ENCODE peak calls at places on chromosomes 13 and 19, in eight cellular contexts. One of them, this sample, is unnamed.

GRCh38 chr13:40069173-40070044 is 413.9 kb downstream of the COG6 start:
- DNase-seq in left colon: peak
- DNase-seq in nephron progenitor cell: peak
- DNase-seq in stimulated activated CD8-positive, alpha-beta memory T cell treated with anti-CD3 and anti-CD28 coated beads, Interleukin-15, amount 100 ng/mL, for 4 hours: peak
- DNase-seq in HAP-1: peak
- DNase-seq in MV-4-11: peak
- DNase-seq in fibroblast of lung: peak
- DNase-seq in iPS-NIHi11: peak
- DNase-seq in this sample: peak

GRCh38 chr13:31015207-31015606 is 82.8 kb downstream of the TEX26 start:
- DNase-seq in left colon: no peak
- DNase-seq in nephron progenitor cell: no peak
- DNase-seq in stimulated activated CD8-positive, alpha-beta memory T cell treated with anti-CD3 and anti-CD28 coated beads, Interleukin-15, amount 100 ng/mL, for 4 hours: no peak
- DNase-seq in HAP-1: no peak
- DNase-seq in MV-4-11: no peak
- DNase-seq in fibroblast of lung: no peak
- DNase-seq in iPS-NIHi11: no peak
- DNase-seq in this sample: no peak

GRCh38 chr13:76594435-76594834 is 291.8 kb downstream of the KCTD12 start:
- DNase-seq in left colon: no peak
- DNase-seq in nephron progenitor cell: no peak
- DNase-seq in stimulated activated CD8-positive, alpha-beta memory T cell treated with anti-CD3 and anti-CD28 coated beads, Interleukin-15, amount 100 ng/mL, for 4 hours: no peak
- DNase-seq in HAP-1: no peak
- DNase-seq in MV-4-11: no peak
- DNase-seq in fibroblast of lung: no peak
- DNase-seq in iPS-NIHi11: no peak
- DNase-seq in this sample: no peak

GRCh38 chr13:106795847-106796246 is 227.9 kb upstream of the ARGLU1 start:
- DNase-seq in left colon: no peak
- DNase-seq in nephron progenitor cell: no peak
- DNase-seq in stimulated activated CD8-positive, alpha-beta memory T cell treated with anti-CD3 and anti-CD28 coated beads, Interleukin-15, amount 100 ng/mL, for 4 hours: no peak
- DNase-seq in HAP-1: no peak
- DNase-seq in MV-4-11: no peak
- DNase-seq in fibroblast of lung: no peak
- DNase-seq in iPS-NIHi11: no peak
- DNase-seq in this sample: no peak

GRCh38 chr19:40533508-40533907 is 43.2 kb upstream of the SHKBP1 start:
- DNase-seq in left colon: no peak
- DNase-seq in nephron progenitor cell: no peak
- DNase-seq in stimulated activated CD8-positive, alpha-beta memory T cell treated with anti-CD3 and anti-CD28 coated beads, Interleukin-15, amount 100 ng/mL, for 4 hours: no peak
- DNase-seq in HAP-1: no peak
- DNase-seq in MV-4-11: no peak
- DNase-seq in fibroblast of lung: no peak
- DNase-seq in iPS-NIHi11: no peak
- DNase-seq in this sample: no peak

GRCh38 chr19:54298357-54299125 is 14.4 kb downstream of the LILRA5 start:
- DNase-seq in left colon: no peak
- DNase-seq in nephron progenitor cell: no peak
- DNase-seq in stimulated activated CD8-positive, alpha-beta memory T cell treated with anti-CD3 and anti-CD28 coated beads, Interleukin-15, amount 100 ng/mL, for 4 hours: no peak
- DNase-seq in HAP-1: no peak
- DNase-seq in MV-4-11: peak
- DNase-seq in fibroblast of lung: no peak
- DNase-seq in iPS-NIHi11: no peak
- DNase-seq in this sample: no peak

GRCh38 chr13:20721454-20722357 is 18.2 kb downstream of the IL17D start:
- DNase-seq in left colon: peak
- DNase-seq in nephron progenitor cell: peak
- DNase-seq in stimulated activated CD8-positive, alpha-beta memory T cell treated with anti-CD3 and anti-CD28 coated beads, Interleukin-15, amount 100 ng/mL, for 4 hours: no peak
- DNase-seq in HAP-1: no peak
- DNase-seq in MV-4-11: no peak
- DNase-seq in fibroblast of lung: peak
- DNase-seq in iPS-NIHi11: peak
- DNase-seq in this sample: no peak

GRCh38 chr19:7512400-7512851 is 3.5 kb upstream of the ZNF358 start:
- DNase-seq in left colon: no peak
- DNase-seq in nephron progenitor cell: no peak
- DNase-seq in stimulated activated CD8-positive, alpha-beta memory T cell treated with anti-CD3 and anti-CD28 coated beads, Interleukin-15, amount 100 ng/mL, for 4 hours: no peak
- DNase-seq in HAP-1: no peak
- DNase-seq in MV-4-11: no peak
- DNase-seq in fibroblast of lung: no peak
- DNase-seq in iPS-NIHi11: no peak
- DNase-seq in this sample: no peak

GRCh38 chr13:32587014-32587773 is 942 bp downstream of the PDS5B start:
- DNase-seq in left colon: peak
- DNase-seq in nephron progenitor cell: peak
- DNase-seq in stimulated activated CD8-positive, alpha-beta memory T cell treated with anti-CD3 and anti-CD28 coated beads, Interleukin-15, amount 100 ng/mL, for 4 hours: peak
- DNase-seq in HAP-1: peak
- DNase-seq in MV-4-11: peak
- DNase-seq in fibroblast of lung: peak
- DNase-seq in iPS-NIHi11: peak
- DNase-seq in this sample: peak

GRCh38 chr19:3606174-3606689 is 443 bp downstream of the TBXA2R start:
- DNase-seq in left colon: peak
- DNase-seq in nephron progenitor cell: no peak
- DNase-seq in stimulated activated CD8-positive, alpha-beta memory T cell treated with anti-CD3 and anti-CD28 coated beads, Interleukin-15, amount 100 ng/mL, for 4 hours: no peak
- DNase-seq in HAP-1: no peak
- DNase-seq in MV-4-11: no peak
- DNase-seq in fibroblast of lung: no peak
- DNase-seq in iPS-NIHi11: peak
- DNase-seq in this sample: no peak

GRCh38 chr19:53991224-53992113 is at the start of gene CACNG6:
- DNase-seq in left colon: no peak
- DNase-seq in nephron progenitor cell: peak
- DNase-seq in stimulated activated CD8-positive, alpha-beta memory T cell treated with anti-CD3 and anti-CD28 coated beads, Interleukin-15, amount 100 ng/mL, for 4 hours: no peak
- DNase-seq in HAP-1: no peak
- DNase-seq in MV-4-11: no peak
- DNase-seq in fibroblast of lung: no peak
- DNase-seq in iPS-NIHi11: peak
- DNase-seq in this sample: no peak

GRCh38 chr13:99269627-99270252 is 11.6 kb upstream of the GPR18 start:
- DNase-seq in left colon: no peak
- DNase-seq in nephron progenitor cell: no peak
- DNase-seq in stimulated activated CD8-positive, alpha-beta memory T cell treated with anti-CD3 and anti-CD28 coated beads, Interleukin-15, amount 100 ng/mL, for 4 hours: no peak
- DNase-seq in HAP-1: no peak
- DNase-seq in MV-4-11: peak
- DNase-seq in fibroblast of lung: peak
- DNase-seq in iPS-NIHi11: peak
- DNase-seq in this sample: no peak

GRCh38 chr13:49214917-49215376 is 5.2 kb upstream of the MLNR start:
- DNase-seq in left colon: peak
- DNase-seq in nephron progenitor cell: no peak
- DNase-seq in stimulated activated CD8-positive, alpha-beta memory T cell treated with anti-CD3 and anti-CD28 coated beads, Interleukin-15, amount 100 ng/mL, for 4 hours: peak
- DNase-seq in HAP-1: no peak
- DNase-seq in MV-4-11: peak
- DNase-seq in fibroblast of lung: no peak
- DNase-seq in iPS-NIHi11: peak
- DNase-seq in this sample: peak

GRCh38 chr19:11821474-11821873 is 7.4 kb downstream of the ZNF440 start:
- DNase-seq in left colon: no peak
- DNase-seq in nephron progenitor cell: no peak
- DNase-seq in stimulated activated CD8-positive, alpha-beta memory T cell treated with anti-CD3 and anti-CD28 coated beads, Interleukin-15, amount 100 ng/mL, for 4 hours: no peak
- DNase-seq in HAP-1: no peak
- DNase-seq in MV-4-11: no peak
- DNase-seq in fibroblast of lung: no peak
- DNase-seq in iPS-NIHi11: no peak
- DNase-seq in this sample: no peak